ENCODE peak calls at places on chromosomes 1 and 21, in eight cellular contexts. W, K, Y, V, P, S, J and C are unnamed samples.

GRCh38 chr1:240691521-240692338 is 79.8 kb upstream of the GREM2 start:
- ATAC-seq in W (peak; percentile 75), K (no peak), Y (peak; percentile 89), V (no peak), P (no peak), S (no peak), J (peak; percentile 64), C (peak; percentile 72)

GRCh38 chr1:174013864-174014418 is 8.2 kb downstream of the RC3H1 start:
- ATAC-seq in W (no peak), K (no peak), Y (no peak), V (no peak), P (no peak), S (no peak), J (no peak), C (no peak)

GRCh38 chr1:205772607-205773032 is 2.7 kb downstream of the RAB29 start:
- ATAC-seq in W (no peak), K (no peak), Y (no peak), V (no peak), P (no peak), S (no peak), J (no peak), C (no peak)

GRCh38 chr1:229230136-229230892 is 40.6 kb upstream of the RAB4A start:
- ATAC-seq in W (peak; percentile 18), K (no peak), Y (peak; percentile 7), V (no peak), P (peak; percentile 25), S (peak; percentile 25), J (peak; percentile 8), C (peak; percentile 2)

GRCh38 chr1:245804696-245805095 is 649.9 kb downstream of the KIF26B start:
- ATAC-seq in W (no peak), K (no peak), Y (no peak), V (no peak), P (no peak), S (no peak), J (no peak), C (no peak)

GRCh38 chr1:169676001-169676400 is 35.4 kb downstream of the SELL start:
- ATAC-seq in W (peak; percentile 22), K (no peak), Y (peak; percentile 62), V (no peak), P (no peak), S (no peak), J (no peak), C (no peak)

GRCh38 chr1:22870201-22870871 is 102.3 kb downstream of the LACTBL1 start:
- ATAC-seq in W (peak; percentile 27), K (peak; percentile 54), Y (peak; percentile 50), V (no peak), P (no peak), S (peak; percentile 52), J (no peak), C (no peak)

GRCh38 chr1:108826081-108826635 is 30.7 kb downstream of the AKNAD1 start:
- ATAC-seq in W (no peak), K (no peak), Y (no peak), V (no peak), P (no peak), S (no peak), J (no peak), C (no peak)

GRCh38 chr1:7229186-7229585 is 443.9 kb downstream of the CAMTA1 start:
- ATAC-seq in W (no peak), K (no peak), Y (no peak), V (no peak), P (no peak), S (no peak), J (no peak), C (no peak)

GRCh38 chr1:55213029-55213884 is 1.9 kb downstream of the USP24 start:
- ATAC-seq in W (no peak), K (no peak), Y (peak; percentile 14), V (no peak), P (no peak), S (no peak), J (no peak), C (no peak)

GRCh38 chr1:42816600-42817439 is at the start of the genes ERMAP and SVBP:
- ATAC-seq in W (peak; percentile 98), K (peak; percentile 98), Y (peak; percentile 97), V (peak; percentile 94), P (peak; percentile 99), S (peak; percentile 97), J (peak; percentile 97), C (peak; percentile 97)

GRCh38 chr1:76868154-76868882 is 1.0 kb downstream of the ST6GALNAC5 start:
- ATAC-seq in W (peak; percentile 82), K (peak; percentile 87), Y (peak; percentile 89), V (no peak), P (peak; percentile 27), S (peak; percentile 40), J (no peak), C (peak; percentile 64)

GRCh38 chr1:12697406-12697805 is 18.5 kb upstream of the AADACL3 start:
- ATAC-seq in W (no peak), K (no peak), Y (no peak), V (no peak), P (no peak), S (no peak), J (no peak), C (no peak)

GRCh38 chr1:223022641-223023473 is 120.2 kb downstream of the TLR5 start:
- ATAC-seq in W (peak; percentile 69), K (peak; percentile 92), Y (no peak), V (no peak), P (peak; percentile 33), S (no peak), J (no peak), C (no peak)

GRCh38 chr1:168421399-168422004 is 122.3 kb downstream of the XCL2 start:
- ATAC-seq in W (no peak), K (no peak), Y (no peak), V (no peak), P (no peak), S (no peak), J (no peak), C (no peak)

GRCh38 chr1:174976436-174977107 is 23.2 kb upstream of the CACYBP start:
- ATAC-seq in W (peak; percentile 28), K (no peak), Y (peak; percentile 60), V (peak; percentile 34), P (peak; percentile 56), S (peak; percentile 24), J (peak; percentile 81), C (peak; percentile 86)

GRCh38 chr1:94528826-94529225 is 12.7 kb downstream of the F3 start:
- ATAC-seq in W (no peak), K (no peak), Y (no peak), V (no peak), P (no peak), S (no peak), J (no peak), C (no peak)

GRCh38 chr1:47545912-47546483 is 108.2 kb downstream of the FOXD2 start:
- ATAC-seq in W (peak; percentile 74), K (no peak), Y (peak; percentile 71), V (peak; percentile 60), P (no peak), S (no peak), J (no peak), C (no peak)

GRCh38 chr1:86695400-86695799 is 9.0 kb upstream of the SH3GLB1 start:
- ATAC-seq in W (no peak), K (no peak), Y (peak; percentile 64), V (no peak), P (no peak), S (no peak), J (no peak), C (no peak)

GRCh38 chr1:213686003-213686582 is 301.7 kb upstream of the PROX1 start:
- ATAC-seq in W (no peak), K (no peak), Y (no peak), V (no peak), P (no peak), S (no peak), J (no peak), C (no peak)

GRCh38 chr1:90339822-90340221 is 344.9 kb downstream of the ZNF326 start:
- ATAC-seq in W (no peak), K (no peak), Y (no peak), V (no peak), P (no peak), S (no peak), J (no peak), C (no peak)

GRCh38 chr1:231091853-231092301 is 51.8 kb upstream of the FAM89A start:
- ATAC-seq in W (peak; percentile 85), K (peak; percentile 42), Y (peak; percentile 68), V (peak; percentile 96), P (no peak), S (peak; percentile 60), J (no peak), C (no peak)

GRCh38 chr21:36926989-36927695 is 39.3 kb downstream of the HLCS start:
- ATAC-seq in W (no peak), K (no peak), Y (no peak), V (peak; percentile 29), P (no peak), S (no peak), J (peak; percentile 22), C (no peak)

GRCh38 chr1:27536767-27537166 is 46.8 kb upstream of the WASF2 start:
- ATAC-seq in W (peak; percentile 56), K (peak; percentile 86), Y (peak; percentile 74), V (no peak), P (peak; percentile 34), S (peak; percentile 42), J (peak; percentile 7), C (peak; percentile 80)
- TF ChIP-seq CTCF in W (no peak), K (no peak), Y (no peak), V (no peak), P (no peak), S (peak; percentile 13), J (no peak), C (no peak)

GRCh38 chr1:51331206-51332100 is 1.1 kb upstream of the TTC39A start:
- ATAC-seq in W (peak; percentile 58), K (peak; percentile 67), Y (peak; percentile 62), V (peak; percentile 77), P (peak; percentile 88), S (peak; percentile 46), J (peak; percentile 88), C (no peak)
- H3K4me3 ChIP-seq in W (peak overlapping the region; percentile 49), K (peak overlapping the region; percentile 55), Y (no peak overlapping the region), V (peak overlapping the region; percentile 61), P (peak overlapping the region; percentile 70), S (no peak overlapping the region), J (peak overlapping the region; percentile 57), C (no peak overlapping the region)

GRCh38 chr1:159828916-159829634 is 2.4 kb downstream of the SLAMF8 start:
- ATAC-seq in W (peak; percentile 84), K (peak; percentile 89), Y (peak; percentile 84), V (peak; percentile 100), P (peak; percentile 77), S (peak; percentile 71), J (peak; percentile 60), C (peak; percentile 66)
- TF ChIP-seq CTCF in W (peak; percentile 51), K (peak; percentile 48), Y (peak; percentile 17), V (peak; percentile 76), P (peak; percentile 39), S (peak; percentile 38), J (peak; percentile 47), C (peak; percentile 19)

GRCh38 chr1:19392221-19392620 is 80.1 kb downstream of the SLC66A1 start:
- ATAC-seq in W (no peak), K (no peak), Y (no peak), V (no peak), P (no peak), S (no peak), J (no peak), C (no peak)
- H3K4me3 ChIP-seq in W (no peak overlapping the region), K (no peak overlapping the region), Y (no peak overlapping the region), V (no peak overlapping the region), P (no peak overlapping the region), S (no peak overlapping the region), J (no peak overlapping the region), C (no peak overlapping the region)